ENCODE peak calls at places on chromosomes 16 and 17, in ten cellular contexts. Z is NCI-H187; S is epithelial cell of proximal tubule; H is stimulated activated naive B cell treated with anti-CD40 and anti-IgM and Interleukin-4, amounts not matched to agents 10 μg/mL and 1 μg/mL and 100 μg/mL, for 72 hours; C is NCI-H69; N is left ventricle myocardium inferior; D is CD8-positive, alpha-beta memory T cell; G is caudate nucleus; K is D341Med; R is activated T-helper 1 cell treated with anti-CD3 and anti-CD28 coated beads, Interleukin-2, amount 50 U/mL, for 16 hours. L is an unnamed sample.

GRCh38 chr16:58695368-58695767 is 10.8 kb upstream of the SLC38A7 start:
- DNase-seq in Z (no peak), S (no peak), H (no peak), C (no peak), N (no peak), D (no peak), G (no peak), K (no peak), R (no peak), L (no peak)

GRCh38 chr17:72116692-72117469 is 3.9 kb upstream of the SOX9 start:
- DNase-seq in Z (no peak), S (no peak), H (no peak), C (no peak), N (no peak), D (no peak), G (no peak), K (no peak), R (no peak), L (no peak)

GRCh38 chr16:83939266-83939856 is 13.7 kb upstream of the OSGIN1 start:
- DNase-seq in Z (no peak), S (no peak), H (no peak), C (no peak), N (no peak), D (no peak), G (no peak), K (no peak), R (no peak), L (no peak)

GRCh38 chr16:56284521-56284920 is 93.2 kb downstream of the GNAO1 start:
- DNase-seq in Z (no peak), S (no peak), H (no peak), C (no peak), N (no peak), D (no peak), G (no peak), K (no peak), R (no peak), L (no peak)

GRCh38 chr16:2816751-2817495 is at the start of gene PRSS21:
- DNase-seq in Z (no peak), S (no peak), H (no peak), C (peak), N (no peak), D (peak), G (no peak), K (no peak), R (no peak), L (no peak)

GRCh38 chr16:1163567-1164055 is 10.7 kb downstream of the CACNA1H start:
- DNase-seq in Z (no peak), S (no peak), H (no peak), C (no peak), N (no peak), D (no peak), G (no peak), K (no peak), R (no peak), L (peak)

GRCh38 chr16:49484454-49484853 is 110.8 kb downstream of the C16orf78 start:
- DNase-seq in Z (no peak), S (no peak), H (no peak), C (peak), N (peak), D (no peak), G (no peak), K (peak), R (no peak), L (peak)

GRCh38 chr17:67262420-67262819 is 17.4 kb upstream of the HELZ start:
- DNase-seq in Z (no peak), S (no peak), H (no peak), C (no peak), N (no peak), D (no peak), G (no peak), K (no peak), R (no peak), L (peak)

GRCh38 chr17:74211929-74212261 is 1.5 kb upstream of the TTYH2 start:
- DNase-seq in Z (no peak), S (no peak), H (no peak), C (no peak), N (no peak), D (no peak), G (no peak), K (no peak), R (no peak), L (peak)

GRCh38 chr16:59164461-59164860 is 430.3 kb upstream of the GOT2 start:
- DNase-seq in Z (no peak), S (no peak), H (no peak), C (no peak), N (no peak), D (no peak), G (no peak), K (no peak), R (no peak), L (no peak)

GRCh38 chr16:1987198-1987597 is 2.6 kb upstream of the SYNGR3 start:
- DNase-seq in Z (no peak), S (no peak), H (no peak), C (no peak), N (no peak), D (no peak), G (no peak), K (no peak), R (no peak), L (no peak)

GRCh38 chr16:89564476-89565255 is 4.2 kb downstream of the RPL13 start:
- DNase-seq in Z (no peak), S (no peak), H (no peak), C (no peak), N (no peak), D (no peak), G (no peak), K (no peak), R (no peak), L (no peak)

GRCh38 chr16:49557070-49557446 is 183.5 kb downstream of the C16orf78 start:
- DNase-seq in Z (no peak), S (no peak), H (no peak), C (peak), N (no peak), D (no peak), G (no peak), K (peak), R (no peak), L (no peak)

GRCh38 chr17:44901323-44901965 is 2.2 kb upstream of the EFTUD2 start:
- DNase-seq in Z (no peak), S (no peak), H (no peak), C (peak), N (no peak), D (no peak), G (no peak), K (no peak), R (no peak), L (peak)

GRCh38 chr17:72187544-72187943 is 66.7 kb downstream of the SOX9 start:
- DNase-seq in Z (no peak), S (no peak), H (no peak), C (peak), N (peak), D (no peak), G (no peak), K (no peak), R (no peak), L (peak)

GRCh38 chr16:29825145-29826044 is 5.1 kb downstream of the MVP start:
- DNase-seq in Z (no peak), S (no peak), H (no peak), C (peak), N (peak), D (peak), G (peak), K (peak), R (no peak), L (peak)

GRCh38 chr16:17452931-17453330 is 17.8 kb downstream of the XYLT1 start:
- DNase-seq in Z (no peak), S (no peak), H (no peak), C (no peak), N (no peak), D (no peak), G (no peak), K (no peak), R (no peak), L (no peak)

GRCh38 chr17:41917957-41918391 is 777 bp downstream of the ACLY start:
- DNase-seq in Z (peak), S (no peak), H (no peak), C (peak), N (peak), D (peak), G (no peak), K (peak), R (no peak), L (peak)

GRCh38 chr16:49836218-49836617 is 19.7 kb downstream of the ZNF423 start:
- DNase-seq in Z (no peak), S (no peak), H (no peak), C (no peak), N (no peak), D (no peak), G (no peak), K (no peak), R (no peak), L (no peak)

GRCh38 chr16:47504599-47504998 is 43.5 kb downstream of the PHKB start:
- DNase-seq in Z (no peak), S (no peak), H (no peak), C (no peak), N (no peak), D (no peak), G (no peak), K (no peak), R (no peak), L (no peak)

L was measured in cardiac fibroblast.